ENCODE peak calls at places on chromosomes 7 and 10, in nine cellular contexts. N, D, A, R, L, B, H, Z and W are unnamed samples. For H3K9me3, the result is how much of the 10 kb centered on the place peaks cover.

GRCh38 chr7:88291401-88292173 is 15.1 kb downstream of the STEAP4 start:
- DNase-seq in N (peak), D (no peak), A (no peak), R (no peak), L (no peak), B (no peak), H (no peak), Z (no peak), W (no peak)

GRCh38 chr7:141012044-141012685 is 2.6 kb downstream of the MRPS33 start:
- DNase-seq in N (peak), D (peak), A (no peak), R (peak), L (peak), B (peak), H (peak), Z (peak), W (peak)

GRCh38 chr7:92025260-92025659 is 84.6 kb downstream of the AKAP9 start:
- DNase-seq in N (peak), D (no peak), A (no peak), R (no peak), L (peak), B (no peak), H (no peak), Z (peak), W (no peak)

GRCh38 chr10:107056160-107056559 is 108.3 kb downstream of the SORCS1 start:
- DNase-seq in N (no peak), D (no peak), A (no peak), R (no peak), L (no peak), B (no peak), H (no peak), Z (no peak), W (no peak)

GRCh38 chr7:84025332-84025927 is 169.2 kb downstream of the SEMA3A start:
- DNase-seq in N (peak), D (no peak), A (peak), R (peak), L (peak), B (no peak), H (peak), Z (peak), W (no peak)

GRCh38 chr10:129075936-129076335 is 391.1 kb upstream of the MGMT start:
- DNase-seq in N (no peak), D (no peak), A (no peak), R (no peak), L (no peak), B (no peak), H (no peak), Z (no peak), W (no peak)

GRCh38 chr7:95993420-95993819 is 221.1 kb downstream of the DYNC1I1 start:
- DNase-seq in N (no peak), D (no peak), A (no peak), R (peak), L (no peak), B (no peak), H (no peak), Z (no peak), W (no peak)

GRCh38 chr10:21514101-21514807 is 11.2 kb downstream of the SKIDA1 start:
- DNase-seq in N (no peak), D (no peak), A (no peak), R (no peak), L (no peak), B (no peak), H (no peak), Z (no peak), W (no peak)

GRCh38 chr10:119353438-119353837 is 146.1 kb downstream of the GRK5 start:
- DNase-seq in N (no peak), D (no peak), A (peak), R (no peak), L (no peak), B (no peak), H (no peak), Z (no peak), W (no peak)
- H3K9me3 ChIP-seq in N (under half), D (under half), A (under half), R (under half), L (under half), B (under half), H (under half), Z (under half), W (under half)

GRCh38 chr10:130558778-130559177 is 422.6 kb downstream of the GLRX3 start:
- DNase-seq in N (no peak), D (no peak), A (no peak), R (no peak), L (no peak), B (no peak), H (no peak), Z (no peak), W (no peak)
- H3K9me3 ChIP-seq in N (under half), D (under half), A (under half), R (under half), L (half or more), B (under half), H (under half), Z (under half), W (under half)

DNA sequence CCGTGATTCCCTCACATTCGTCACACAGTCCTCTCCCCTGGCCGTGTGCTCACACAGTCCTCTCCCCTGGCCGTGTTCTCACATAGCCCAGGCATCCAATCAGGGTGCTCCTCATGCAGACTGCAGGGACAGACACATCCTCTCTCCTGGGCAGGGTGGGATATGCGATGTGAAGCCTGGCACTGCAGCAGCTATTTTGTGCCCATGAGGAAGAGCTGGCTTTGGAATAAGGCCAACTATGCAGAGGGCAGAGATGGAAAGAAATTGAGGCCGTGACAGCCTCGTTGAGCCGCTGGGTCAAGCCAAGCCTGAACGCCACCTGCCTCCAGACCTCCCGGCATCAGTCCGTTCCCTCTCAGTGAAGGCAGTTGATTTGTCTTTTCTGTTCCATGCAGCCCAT is 35.8 kb downstream of the FOXL3 start:
- DNase-seq in N (no peak), D (no peak), A (peak), R (no peak), L (no peak), B (no peak), H (no peak), Z (no peak), W (no peak)
- H3K9me3 ChIP-seq in N (under half), D (under half), A (under half), R (under half), L (under half), B (under half), H (under half), Z (under half), W (under half)

GRCh38 chr10:4836416-4836969 is 10.5 kb downstream of the AKR1E2 start:
- DNase-seq in N (no peak), D (no peak), A (no peak), R (no peak), L (no peak), B (no peak), H (no peak), Z (no peak), W (no peak)
- H3K9me3 ChIP-seq in N (under half), D (under half), A (under half), R (under half), L (under half), B (under half), H (under half), Z (under half), W (under half)

DNA sequence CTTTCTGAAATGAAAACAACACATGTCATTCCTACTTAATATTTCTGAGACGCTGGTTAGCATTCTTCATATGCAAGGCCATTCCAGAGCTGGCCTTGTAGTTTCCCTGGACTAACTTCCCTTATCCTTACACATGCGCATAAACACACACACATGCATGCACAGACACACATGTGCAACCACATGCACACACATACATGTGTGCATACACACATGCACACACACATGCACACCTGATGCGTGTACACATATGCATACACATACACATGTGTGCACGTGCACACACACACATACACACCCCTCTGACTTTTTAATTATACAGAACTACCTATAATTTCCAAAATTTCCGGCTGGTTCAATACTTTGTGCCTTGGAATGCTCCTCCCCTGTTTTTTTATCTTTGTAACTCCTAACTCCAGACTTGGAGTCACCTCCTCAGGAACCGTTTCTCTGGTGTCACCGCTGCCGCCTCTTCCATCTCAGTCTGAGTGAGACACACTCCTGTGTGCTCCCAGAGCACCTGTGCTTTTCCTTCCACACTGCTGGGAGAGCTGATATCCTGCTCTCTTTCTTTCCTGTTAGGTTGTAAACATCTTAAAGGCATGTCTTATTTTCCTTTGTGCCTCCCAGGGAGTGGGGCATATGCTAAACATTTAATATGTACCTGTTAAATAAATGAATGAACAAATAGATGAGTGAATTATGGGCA is 55.1 kb downstream of the LRRC18 start:
- DNase-seq in N (no peak), D (no peak), A (no peak), R (no peak), L (no peak), B (no peak), H (no peak), Z (no peak), W (no peak)
- H3K9me3 ChIP-seq in N (under half), D (under half), A (under half), R (under half), L (under half), B (under half), H (under half), Z (under half), W (under half)

GRCh38 chr7:109309790-109310189 is 740.1 kb downstream of the DNAJB9 start:
- DNase-seq in N (no peak), D (no peak), A (no peak), R (no peak), L (no peak), B (no peak), H (no peak), Z (no peak), W (no peak)
- H3K9me3 ChIP-seq in N (under half), D (under half), A (under half), R (under half), L (under half), B (under half), H (under half), Z (under half), W (under half)

GRCh38 chr7:57165285-57165899 is 33.2 kb upstream of the ZNF479 start:
- DNase-seq in N (no peak), D (no peak), A (no peak), R (no peak), L (no peak), B (no peak), H (no peak), Z (no peak), W (no peak)
- H3K9me3 ChIP-seq in N (under half), D (half or more), A (under half), R (half or more), L (under half), B (under half), H (under half), Z (under half), W (under half)

DNA sequence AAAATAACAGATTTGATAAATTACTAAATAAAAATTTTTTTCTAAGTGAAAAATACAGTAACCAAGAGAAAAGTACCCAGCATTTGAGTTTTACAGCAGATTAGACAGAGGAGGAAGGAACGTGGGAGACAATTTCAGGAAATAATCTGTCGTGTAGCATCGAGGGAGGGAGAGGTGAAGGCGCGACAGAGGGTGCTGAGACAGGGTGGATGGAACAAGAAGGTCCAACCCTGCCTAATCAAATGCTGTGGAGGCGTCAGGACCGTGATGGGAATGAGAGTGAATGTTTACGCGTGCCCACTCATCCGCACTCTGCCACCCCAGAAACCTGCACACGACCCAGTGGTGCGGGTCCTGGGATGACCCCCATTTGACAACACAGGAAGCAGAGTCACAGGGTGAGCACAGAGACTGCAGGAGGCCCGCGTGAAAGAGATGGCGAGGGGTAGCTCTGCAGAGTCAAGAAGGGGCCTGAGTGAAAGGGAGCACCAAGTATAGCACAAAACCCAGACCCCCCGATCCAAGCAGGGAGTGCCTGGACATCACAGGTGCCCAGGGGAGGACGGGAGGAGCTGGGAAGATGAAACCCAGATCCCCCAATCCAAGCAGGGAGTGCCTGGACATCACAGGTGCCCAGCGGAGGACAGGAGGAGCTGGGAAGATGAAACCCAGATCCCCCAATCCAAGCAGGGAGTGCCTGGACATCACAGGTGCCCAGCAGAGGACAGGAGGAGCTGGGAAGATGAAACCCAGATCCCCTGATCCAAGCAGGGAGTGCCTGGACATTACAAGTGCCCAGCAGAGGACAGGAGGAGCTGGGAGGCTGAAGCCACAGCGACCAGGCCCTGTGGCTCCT is 558.9 kb downstream of the DNAJB6 start:
- DNase-seq in N (no peak), D (no peak), A (peak), R (no peak), L (no peak), B (no peak), H (no peak), Z (no peak), W (no peak)
- H3K9me3 ChIP-seq in N (under half), D (under half), A (under half), R (under half), L (half or more), B (under half), H (under half), Z (under half), W (under half)

DNA sequence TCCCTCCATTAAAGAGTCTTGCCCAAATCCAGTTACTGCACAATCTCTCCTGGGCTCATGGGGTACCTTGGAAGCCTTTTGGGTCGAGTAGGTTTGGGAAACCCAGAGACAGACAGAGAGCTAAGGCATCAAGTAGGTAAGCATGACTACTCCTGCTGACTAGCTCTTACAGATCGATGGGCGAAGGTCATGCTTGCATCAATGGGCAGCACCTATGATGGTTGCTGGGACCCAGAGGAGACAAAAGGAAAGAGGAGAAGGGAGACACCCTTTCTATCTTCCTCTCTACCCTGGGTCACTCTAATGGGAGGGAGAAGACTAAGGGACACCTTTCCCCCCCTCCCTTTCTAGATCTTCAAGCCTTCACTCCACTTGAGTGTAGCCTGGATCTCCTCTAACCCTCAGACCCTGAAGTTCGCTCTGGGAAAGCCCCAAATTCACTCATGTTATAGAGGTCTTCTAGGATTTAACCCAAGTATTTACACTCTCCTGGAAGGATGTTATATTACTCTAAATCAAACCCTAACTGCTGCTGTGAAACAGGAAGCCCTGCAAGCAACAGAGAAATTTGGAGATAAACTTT is 31.6 kb upstream of the ZNF746 start:
- DNase-seq in N (peak), D (no peak), A (no peak), R (no peak), L (no peak), B (no peak), H (peak), Z (peak), W (no peak)
- H3K9me3 ChIP-seq in N (under half), D (half or more), A (under half), R (half or more), L (under half), B (under half), H (under half), Z (under half), W (under half)

DNA sequence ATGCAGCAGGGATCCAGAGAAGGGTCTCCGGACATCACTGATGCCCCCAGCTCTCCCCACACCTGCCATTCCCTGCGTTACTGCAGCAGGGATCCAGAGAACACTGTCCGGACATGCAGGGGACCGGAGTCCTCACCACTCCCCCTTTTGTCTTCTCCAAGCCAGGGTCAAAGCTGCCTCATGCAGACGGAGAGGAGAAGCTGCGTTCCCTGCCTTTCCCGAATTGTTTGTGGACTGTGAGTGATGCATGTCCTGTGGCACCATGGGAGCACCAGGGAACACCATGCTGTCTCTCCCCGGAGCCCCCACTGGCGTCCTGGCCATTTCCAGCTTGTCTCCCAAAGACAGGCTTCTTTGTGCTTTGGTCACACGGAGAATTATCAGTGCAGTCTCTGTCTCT is 599.7 kb downstream of the PTPRN2 start:
- DNase-seq in N (no peak), D (no peak), A (no peak), R (no peak), L (no peak), B (no peak), H (no peak), Z (no peak), W (no peak)
- H3K9me3 ChIP-seq in N (under half), D (under half), A (under half), R (under half), L (half or more), B (under half), H (under half), Z (under half), W (under half)